ENCODE peak calls at places on chromosomes 5 and 9, in five cellular contexts. C is ascending aorta; V is effector memory CD4-positive, alpha-beta T cell; U is tibial artery; Q is CD8-positive, alpha-beta T cell. W is an unnamed sample.

GRCh38 chr5:153659337-153659736 is 168.9 kb downstream of the GRIA1 start:
- DNase-seq in C (no peak), V (no peak), U (no peak), Q (no peak), W (no peak)

GRCh38 chr9:130137870-130138653 is 34.1 kb upstream of the NCS1 start:
- DNase-seq in C (no peak), V (no peak), U (peak; percentile 71), Q (no peak), W (no peak)

GRCh38 chr9:134198771-134199170 is 34.4 kb upstream of the RNU6ATAC start:
- DNase-seq in C (peak; percentile 18), V (no peak), U (no peak), Q (no peak), W (no peak)

GRCh38 chr9:134947265-134947955 is 29.7 kb upstream of the FCN1 start:
- DNase-seq in C (no peak), V (no peak), U (no peak), Q (no peak), W (peak; percentile 23)

GRCh38 chr5:65157906-65158603 is 323.7 kb downstream of the ADAMTS6 start:
- DNase-seq in C (no peak), V (no peak), U (no peak), Q (no peak), W (no peak)

GRCh38 chr5:146751781-146752401 is 126.7 kb downstream of the PPP2R2B start:
- DNase-seq in C (no peak), V (peak; percentile 42), U (no peak), Q (peak; percentile 31), W (no peak)

GRCh38 chr9:134049236-134049635 is 18.6 kb downstream of the BRD3 start:
- DNase-seq in C (no peak), V (no peak), U (no peak), Q (no peak), W (peak; percentile 65)

GRCh38 chr9:125748511-125749099 is 1.4 kb downstream of the PBX3 start:
- DNase-seq in C (no peak), V (no peak), U (no peak), Q (no peak), W (peak; percentile 36)

GRCh38 chr5:150162142-150162513 is 4.5 kb upstream of the CDX1 start:
- DNase-seq in C (no peak), V (no peak), U (no peak), Q (no peak), W (no peak)

GRCh38 chr5:59609501-59610265 is 283.8 kb downstream of the PDE4D start:
- DNase-seq in C (no peak), V (no peak), U (no peak), Q (no peak), W (no peak)

GRCh38 chr9:70571247-70571646 is 156.8 kb upstream of the KLF9 start:
- DNase-seq in C (no peak), V (no peak), U (no peak), Q (no peak), W (no peak)

GRCh38 chr9:14238044-14238443 is 75.9 kb downstream of the NFIB start:
- DNase-seq in C (no peak), V (no peak), U (no peak), Q (no peak), W (no peak)

GRCh38 chr9:135023389-135023788 is 64.1 kb upstream of the OLFM1 start:
- DNase-seq in C (no peak), V (no peak), U (no peak), Q (no peak), W (no peak)

GRCh38 chr9:110048976-110049698 is 158.8 kb downstream of the C9orf152 start:
- DNase-seq in C (no peak), V (no peak), U (peak; percentile 73), Q (no peak), W (no peak)

GRCh38 chr5:52657231-52657645 is 130.5 kb upstream of the ITGA1 start:
- DNase-seq in C (no peak), V (no peak), U (no peak), Q (no peak), W (no peak)

GRCh38 chr9:21450733-21451394 is 10.6 kb downstream of the IFNA1 start:
- DNase-seq in C (no peak), V (no peak), U (no peak), Q (no peak), W (no peak)

GRCh38 chr5:159208508-159209437 is 580 bp downstream of the RNF145 start:
- DNase-seq in C (peak; percentile 65), V (peak; percentile 2), U (peak; percentile 73), Q (peak; percentile 14), W (peak; percentile 58)

DNA sequence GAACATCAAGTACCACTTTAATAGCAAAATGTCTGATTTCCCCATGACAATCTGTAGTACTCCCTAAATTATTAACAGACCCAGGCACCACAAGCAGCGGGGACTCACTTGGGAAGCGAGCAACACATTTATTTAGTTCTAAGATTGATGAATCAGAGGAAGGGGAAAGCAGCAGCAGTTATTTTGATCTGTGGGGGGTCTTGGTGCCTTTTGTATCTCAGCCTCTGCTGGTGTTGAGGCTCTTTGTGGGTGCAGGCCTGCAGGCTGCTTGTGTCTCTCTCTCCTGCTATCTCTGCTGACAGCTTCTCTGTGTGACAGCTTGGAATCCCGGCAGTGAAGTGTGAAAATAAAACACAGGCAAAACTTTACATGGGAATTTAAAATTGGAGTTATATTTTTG is 878.1 kb upstream of the DMAC1 start:
- DNase-seq in C (no peak), V (no peak), U (no peak), Q (no peak), W (no peak)
- H3K4me1 ChIP-seq in C (no peaks in the 10 kb centered on the region), V (no peaks in the 10 kb centered on the region), U (no peaks in the 10 kb centered on the region), Q (no peaks in the 10 kb centered on the region), W (no peaks in the 10 kb centered on the region)

GRCh38 chr9:129098328-129098727 is 12.3 kb downstream of the CRAT start:
- DNase-seq in C (no peak), V (no peak), U (no peak), Q (no peak), W (no peak)
- H3K4me1 ChIP-seq in C (no peaks in the 10 kb centered on the region), V (no peaks in the 10 kb centered on the region), U (no peaks in the 10 kb centered on the region), Q (no peaks in the 10 kb centered on the region), W (peaks cover 13% of the 10 kb centered on the region)

GRCh38 chr5:175047048-175047447 is 322.7 kb downstream of the MSX2 start:
- DNase-seq in C (no peak), V (no peak), U (no peak), Q (no peak), W (no peak)

DNA sequence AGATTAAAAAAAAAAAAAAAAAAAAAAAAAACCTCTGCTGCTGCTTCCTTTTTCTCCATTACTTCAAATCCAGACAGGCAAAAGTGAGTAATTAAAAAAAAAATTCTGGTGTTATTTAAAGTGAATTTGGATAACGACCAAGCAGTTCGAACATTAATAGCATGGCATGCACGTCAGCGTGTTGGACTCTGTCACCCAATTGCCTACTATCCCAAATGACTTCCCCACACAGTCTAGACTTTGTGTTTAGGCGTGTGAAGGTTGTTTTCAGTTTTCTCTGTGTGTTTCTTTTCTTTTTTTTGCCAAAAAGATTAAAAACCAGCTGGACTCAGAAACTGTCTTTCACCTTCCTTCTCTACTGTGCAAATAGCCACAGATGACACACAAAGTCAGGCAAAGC is 321.4 kb downstream of the MSX2 start:
- DNase-seq in C (no peak), V (no peak), U (no peak), Q (no peak), W (no peak)
- H3K4me1 ChIP-seq in C (peaks cover 6% of the 10 kb centered on the region), V (no peaks in the 10 kb centered on the region), U (no peaks in the 10 kb centered on the region), Q (no peaks in the 10 kb centered on the region), W (no peaks in the 10 kb centered on the region)

GRCh38 chr9:97109194-97109811 is 70.4 kb upstream of the CTSV start:
- DNase-seq in C (no peak), V (no peak), U (no peak), Q (no peak), W (peak; percentile 87)
- H3K4me1 ChIP-seq in C (no peaks in the 10 kb centered on the region), V (no peaks in the 10 kb centered on the region), U (no peaks in the 10 kb centered on the region), Q (no peaks in the 10 kb centered on the region), W (no peaks in the 10 kb centered on the region)

DNA sequence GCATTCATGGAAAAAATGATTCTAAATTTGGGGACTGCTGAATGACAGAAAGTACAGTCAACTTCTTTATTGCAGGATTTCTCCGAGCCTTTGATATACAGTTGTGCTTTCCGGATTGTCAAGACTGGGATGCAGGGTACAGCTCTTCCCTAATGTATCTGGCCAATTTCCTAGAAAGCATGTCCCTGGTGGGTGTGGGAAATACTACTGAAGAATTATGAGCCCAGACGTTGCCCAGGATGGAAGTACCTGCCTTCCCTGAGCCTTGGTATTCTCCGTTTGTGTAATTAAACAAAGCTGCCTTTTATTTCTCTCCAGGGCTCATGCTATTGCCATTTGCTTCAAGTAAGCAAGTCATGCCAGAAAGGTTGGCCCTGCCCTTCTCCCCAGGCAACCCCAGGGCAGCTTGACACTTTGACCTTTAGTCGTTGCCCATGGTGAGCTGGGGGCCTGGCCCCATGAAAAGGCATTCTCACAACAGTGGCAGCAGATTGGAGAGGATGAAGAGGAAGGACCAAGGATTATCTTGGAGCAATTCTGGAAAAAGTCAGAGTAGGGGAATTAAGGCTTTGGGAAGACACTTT is 4.3 kb downstream of the COL27A1 start:
- DNase-seq in C (no peak), V (no peak), U (no peak), Q (no peak), W (no peak)
- H3K4me1 ChIP-seq in C (peaks cover 18% of the 10 kb centered on the region), V (peaks cover 11% of the 10 kb centered on the region), U (peaks cover 28% of the 10 kb centered on the region), Q (peaks cover 6% of the 10 kb centered on the region), W (peaks cover 18% of the 10 kb centered on the region)

DNA sequence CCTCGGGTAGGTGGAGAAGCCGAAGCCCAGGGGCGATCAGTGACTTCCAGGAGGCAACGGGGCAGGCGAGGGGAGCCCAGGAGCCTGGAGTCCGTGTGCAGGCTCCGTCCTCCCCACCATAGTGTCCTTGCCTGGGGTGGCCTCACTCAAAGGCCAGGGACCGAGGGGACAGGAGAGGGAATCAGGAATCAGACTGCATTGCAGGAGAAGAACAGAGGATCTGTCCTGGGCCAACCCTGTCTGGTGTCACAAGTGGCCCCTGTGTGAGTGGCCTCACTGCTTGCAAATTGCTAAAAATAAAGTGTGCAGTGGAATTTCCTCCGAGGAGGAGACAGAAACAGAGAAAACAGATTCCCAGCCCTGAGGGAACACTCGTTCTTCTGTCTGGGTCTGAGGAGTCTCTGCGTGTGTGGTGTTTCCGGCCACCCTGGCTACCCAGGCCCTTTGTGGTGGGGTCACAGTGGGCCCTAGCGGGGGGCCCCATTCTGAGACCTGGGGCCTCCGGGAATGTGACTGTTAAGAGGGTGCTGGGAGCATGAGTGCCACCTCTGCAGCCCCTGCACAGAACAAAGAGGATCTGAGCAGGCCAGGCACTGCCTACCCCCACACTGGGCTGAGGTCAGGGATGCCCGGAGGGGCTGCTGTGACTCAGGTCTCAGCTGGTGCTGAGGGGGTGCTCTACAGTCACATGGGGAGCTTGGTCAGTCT is 7.5 kb downstream of the TRAF1 start:
- DNase-seq in C (no peak), V (no peak), U (peak; percentile 78), Q (no peak), W (peak; percentile 43)
- H3K4me1 ChIP-seq in C (peaks cover 73% of the 10 kb centered on the region), V (peaks cover 81% of the 10 kb centered on the region), U (peaks cover 68% of the 10 kb centered on the region), Q (peaks cover 98% of the 10 kb centered on the region), W (peaks cover 31% of the 10 kb centered on the region)

GRCh38 chr9:95021166-95021886 is 294.8 kb downstream of the AOPEP start:
- DNase-seq in C (no peak), V (no peak), U (no peak), Q (no peak), W (no peak)
- H3K4me1 ChIP-seq in C (peaks cover 80% of the 10 kb centered on the region), V (no peaks in the 10 kb centered on the region), U (peaks cover 74% of the 10 kb centered on the region), Q (no peaks in the 10 kb centered on the region), W (peaks cover 35% of the 10 kb centered on the region)

DNA sequence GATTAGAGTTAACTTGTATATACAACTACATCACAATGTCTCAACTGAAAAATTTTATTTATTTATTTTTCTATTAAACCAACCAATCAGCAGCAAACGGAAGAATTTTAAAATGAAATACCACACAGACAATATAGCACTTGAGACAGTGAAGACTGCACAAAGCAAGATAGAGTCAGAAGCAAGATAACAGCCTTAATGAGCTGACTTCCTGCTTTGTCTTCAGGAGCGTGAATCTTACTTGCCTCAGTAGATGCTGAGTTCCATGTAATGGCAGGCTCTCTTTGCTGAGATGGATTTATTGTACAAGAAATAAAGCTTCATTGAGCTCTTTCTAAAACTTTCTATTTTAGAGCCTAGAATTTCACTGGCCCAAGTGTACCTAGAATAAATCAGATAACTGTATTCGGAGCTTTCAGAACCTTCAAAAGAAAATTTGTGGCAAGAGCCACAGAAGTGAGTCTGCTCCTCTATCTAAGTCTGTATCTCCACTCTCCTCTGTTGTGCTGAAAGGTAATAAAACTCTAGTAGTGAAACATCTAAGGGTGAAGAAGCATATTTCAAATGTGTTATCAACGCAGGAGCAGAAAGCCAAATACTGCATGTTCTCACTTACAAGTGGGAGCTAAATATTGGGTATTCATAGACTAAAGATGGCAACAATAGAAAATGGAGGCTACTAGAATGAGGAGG is 83.3 kb upstream of the ANKRD55 start:
- DNase-seq in C (no peak), V (no peak), U (no peak), Q (no peak), W (no peak)
- H3K4me1 ChIP-seq in C (peaks cover 11% of the 10 kb centered on the region), V (no peaks in the 10 kb centered on the region), U (peaks cover 6% of the 10 kb centered on the region), Q (no peaks in the 10 kb centered on the region), W (peaks cover 16% of the 10 kb centered on the region)

W was measured in testis.